ENCODE peak calls at places on chromosome 16, in seven cellular contexts. X is NCI-H1436 treated with DMSO at 0.1 percent for 48 hours; A is AG10803; M is MM.1S; Q is SW 1271; R is activated T-cell treated with anti-CD3 and anti-CD28 coated beads, Interleukin-2, amount 50 U/mL, for 4 hours; B is SIG-M5. W is an unnamed sample.
A peak's percentile ranks its signal among the peaks of the same experiment; 100 is the strongest.

GRCh38 chr16:66189951-66190350 is 176.5 kb upstream of the CDH5 start:
- DNase-seq in X (no peak), A (peak; percentile 91), M (no peak), Q (no peak), R (no peak), B (no peak), W (no peak)

GRCh38 chr16:8869212-8869987 is 594 bp upstream of the CARHSP1 start:
- DNase-seq in X (no peak), A (no peak), M (no peak), Q (no peak), R (no peak), B (no peak), W (peak; percentile 65)

GRCh38 chr16:3138342-3138741 is 3.5 kb downstream of the ZNF213 start:
- DNase-seq in X (no peak), A (no peak), M (no peak), Q (no peak), R (no peak), B (no peak), W (no peak)

GRCh38 chr16:7835032-7835431 is 502.4 kb downstream of the RBFOX1 start:
- DNase-seq in X (no peak), A (no peak), M (no peak), Q (no peak), R (no peak), B (no peak), W (no peak)

GRCh38 chr16:12801511-12802042 is 2.1 kb downstream of the CPPED1 start:
- DNase-seq in X (no peak), A (peak; percentile 94), M (no peak), Q (peak; percentile 43), R (no peak), B (peak; percentile 16), W (peak; percentile 68)

GRCh38 chr16:81204794-81205680 is 33.5 kb upstream of the BCO1 start:
- DNase-seq in X (no peak), A (peak; percentile 61), M (peak; percentile 8), Q (peak; percentile 51), R (peak; percentile 24), B (no peak), W (peak; percentile 61)

GRCh38 chr16:739560-740458 is 988 bp downstream of the CIAO3 start:
- DNase-seq in X (no peak), A (no peak), M (no peak), Q (no peak), R (no peak), B (no peak), W (peak; percentile 61)

GRCh38 chr16:88884569-88885271 is 18.3 kb upstream of the PABPN1L start:
- DNase-seq in X (no peak), A (no peak), M (no peak), Q (no peak), R (no peak), B (no peak), W (no peak)

GRCh38 chr16:88132836-88133506 is 181.7 kb downstream of the BANP start:
- DNase-seq in X (no peak), A (no peak), M (no peak), Q (no peak), R (no peak), B (no peak), W (no peak)

GRCh38 chr16:72198021-72198420 is 26.1 kb upstream of the PMFBP1 start:
- DNase-seq in X (peak; percentile 59), A (peak; percentile 80), M (no peak), Q (no peak), R (no peak), B (no peak), W (no peak)

GRCh38 chr16:89246383-89246902 is 28.9 kb downstream of the ZNF778 start:
- DNase-seq in X (no peak), A (no peak), M (no peak), Q (no peak), R (no peak), B (no peak), W (peak; percentile 80)

GRCh38 chr16:87583453-87584131 is 18.7 kb upstream of the JPH3 start:
- DNase-seq in X (no peak), A (peak; percentile 43), M (no peak), Q (no peak), R (no peak), B (no peak), W (no peak)

GRCh38 chr16:12546918-12547607 is 256.6 kb downstream of the CPPED1 start:
- DNase-seq in X (no peak), A (no peak), M (no peak), Q (no peak), R (no peak), B (no peak), W (no peak)

GRCh38 chr16:81198635-81199034 is 39.9 kb upstream of the BCO1 start:
- DNase-seq in X (no peak), A (no peak), M (no peak), Q (no peak), R (no peak), B (no peak), W (peak; percentile 59)

GRCh38 chr16:89373355-89374110 is 116.8 kb downstream of the ANKRD11 start:
- DNase-seq in X (no peak), A (peak; percentile 22), M (no peak), Q (no peak), R (no peak), B (no peak), W (no peak)

GRCh38 chr16:57277586-57277985 is 6.9 kb downstream of the PLLP start:
- DNase-seq in X (no peak), A (peak; percentile 78), M (peak; percentile 55), Q (peak; percentile 82), R (peak; percentile 25), B (no peak), W (no peak)

GRCh38 chr16:68298907-68299515 is 11.7 kb downstream of the SLC7A6OS start:
- DNase-seq in X (no peak), A (peak; percentile 89), M (no peak), Q (no peak), R (no peak), B (no peak), W (peak; percentile 77)

GRCh38 chr16:3773663-3774062 is 56.3 kb upstream of the TRAP1 start:
- DNase-seq in X (no peak), A (no peak), M (no peak), Q (no peak), R (no peak), B (no peak), W (no peak)

GRCh38 chr16:78745491-78746019 is 646.1 kb downstream of the WWOX start:
- DNase-seq in X (no peak), A (no peak), M (no peak), Q (no peak), R (no peak), B (no peak), W (no peak)

GRCh38 chr16:62034236-62035114 is 1.8 kb downstream of the CDH8 start:
- DNase-seq in X (no peak), A (no peak), M (no peak), Q (no peak), R (no peak), B (no peak), W (no peak)

GRCh38 chr16:19167710-19168172 is 299 bp upstream of the SYT17 start:
- DNase-seq in X (peak; percentile 52), A (peak; percentile 27), M (peak; percentile 60), Q (peak; percentile 46), R (no peak), B (no peak), W (peak; percentile 60)

W was measured in HepG2.